ENCODE peak calls at places on chromosomes 5 and 9, in five cellular contexts. One of them, this sample, is unnamed.

GRCh38 chr5:68554566-68555279 is 339.2 kb downstream of the PIK3R1 start:
- DNase-seq in SK-N-SH: peak
- DNase-seq in HepG2: no peak
- DNase-seq in GM12878: no peak
- DNase-seq in GM12892: no peak
- DNase-seq in this sample: no peak

GRCh38 chr5:127906562-127907204 is 176.9 kb upstream of the SLC12A2 start:
- DNase-seq in GM12878: no peak
- DNase-seq in HepG2: no peak
- DNase-seq in GM12892: no peak
- DNase-seq in SK-N-SH: no peak
- DNase-seq in this sample: no peak

GRCh38 chr5:179801304-179802206 is 5.1 kb downstream of the MGAT4B start:
- DNase-seq in GM12892: peak
- DNase-seq in GM12878: no peak
- DNase-seq in SK-N-SH: peak
- DNase-seq in HepG2: peak
- DNase-seq in this sample: peak

GRCh38 chr9:21970800-21971620 is 23.2 kb downstream of the CDKN2A start:
- DNase-seq in GM12892: no peak
- DNase-seq in SK-N-SH: no peak
- DNase-seq in HepG2: no peak
- DNase-seq in GM12878: no peak
- DNase-seq in this sample: no peak

GRCh38 chr9:127955294-127956015 is 17.8 kb upstream of the DPM2 start:
- DNase-seq in GM12892: peak
- DNase-seq in GM12878: no peak
- DNase-seq in HepG2: peak
- DNase-seq in SK-N-SH: peak
- DNase-seq in this sample: peak

GRCh38 chr9:135243201-135244190 is 156.0 kb downstream of the OLFM1 start:
- DNase-seq in HepG2: no peak
- DNase-seq in GM12892: no peak
- DNase-seq in GM12878: no peak
- DNase-seq in SK-N-SH: no peak
- DNase-seq in this sample: no peak

GRCh38 chr5:94992325-94992724 is 292.6 kb downstream of the MCTP1 start:
- DNase-seq in GM12878: no peak
- DNase-seq in GM12892: no peak
- DNase-seq in SK-N-SH: no peak
- DNase-seq in HepG2: no peak
- DNase-seq in this sample: no peak

GRCh38 chr9:127300886-127301447 is 36.4 kb downstream of the GARNL3 start:
- DNase-seq in GM12892: no peak
- DNase-seq in GM12878: no peak
- DNase-seq in HepG2: no peak
- DNase-seq in SK-N-SH: no peak
- DNase-seq in this sample: peak

GRCh38 chr9:26833792-26834191 is 58.8 kb downstream of the CAAP1 start:
- DNase-seq in HepG2: no peak
- DNase-seq in SK-N-SH: no peak
- DNase-seq in GM12878: no peak
- DNase-seq in GM12892: no peak
- DNase-seq in this sample: no peak

GRCh38 chr9:69004836-69005235 is 9.1 kb downstream of the PRKACG start:
- DNase-seq in SK-N-SH: no peak
- DNase-seq in GM12878: no peak
- DNase-seq in HepG2: no peak
- DNase-seq in GM12892: no peak
- DNase-seq in this sample: no peak

GRCh38 chr9:124835026-124835501 is 18.2 kb upstream of the WDR38 start:
- DNase-seq in HepG2: peak
- DNase-seq in GM12878: no peak
- DNase-seq in GM12892: no peak
- DNase-seq in SK-N-SH: peak
- DNase-seq in this sample: no peak

GRCh38 chr9:79256691-79257213 is 315.0 kb upstream of the TLE4 start:
- DNase-seq in GM12892: no peak
- DNase-seq in GM12878: no peak
- DNase-seq in HepG2: no peak
- DNase-seq in SK-N-SH: no peak
- DNase-seq in this sample: no peak

GRCh38 chr5:154486427-154486866 is 8.4 kb upstream of the HAND1 start:
- DNase-seq in GM12878: no peak
- DNase-seq in GM12892: no peak
- DNase-seq in SK-N-SH: peak
- DNase-seq in HepG2: no peak
- DNase-seq in this sample: no peak
- TF ChIP-seq TAF1 in GM12878: no peak
- TF ChIP-seq TAF1 in GM12892: no peak
- TF ChIP-seq TAF1 in SK-N-SH: no peak
- TF ChIP-seq TAF1 in HepG2: no peak
- TF ChIP-seq TAF1 in this sample: no peak

GRCh38 chr9:133558191-133559126 is 24.0 kb downstream of the ADAMTSL2 start:
- DNase-seq in GM12878: peak
- DNase-seq in HepG2: peak
- DNase-seq in GM12892: peak
- DNase-seq in SK-N-SH: peak
- DNase-seq in this sample: peak
- TF ChIP-seq POLR2AphosphoS5 in GM12878: no peak
- TF ChIP-seq POLR2AphosphoS5 in HepG2: no peak
- TF ChIP-seq POLR2AphosphoS5 in GM12892: no peak
- TF ChIP-seq POLR2AphosphoS5 in SK-N-SH: peak
- TF ChIP-seq POLR2AphosphoS5 in this sample: no peak

GRCh38 chr9:113560621-113560915 is 97.0 kb downstream of the RGS3 start:
- DNase-seq in SK-N-SH: no peak
- DNase-seq in GM12892: no peak
- DNase-seq in GM12878: no peak
- DNase-seq in HepG2: no peak
- DNase-seq in this sample: no peak
- TF ChIP-seq TAF1 in SK-N-SH: no peak
- TF ChIP-seq TAF1 in GM12892: no peak
- TF ChIP-seq TAF1 in GM12878: no peak
- TF ChIP-seq TAF1 in HepG2: no peak
- TF ChIP-seq TAF1 in this sample: no peak

GRCh38 chr5:87412417-87413115 is at the start of gene CCNH:
- DNase-seq in SK-N-SH: peak
- DNase-seq in GM12878: peak
- DNase-seq in GM12892: peak
- DNase-seq in HepG2: peak
- DNase-seq in this sample: peak
- TF ChIP-seq POLR2AphosphoS5 in SK-N-SH: peak
- TF ChIP-seq POLR2AphosphoS5 in GM12878: peak
- TF ChIP-seq POLR2AphosphoS5 in GM12892: peak
- TF ChIP-seq POLR2AphosphoS5 in HepG2: peak
- TF ChIP-seq POLR2AphosphoS5 in this sample: peak

GRCh38 chr9:131502781-131503625 is at the start of gene POMT1:
- DNase-seq in SK-N-SH: peak
- DNase-seq in HepG2: peak
- DNase-seq in GM12892: peak
- DNase-seq in GM12878: peak
- DNase-seq in this sample: peak

GRCh38 chr9:131500939-131501541 is 1.7 kb upstream of the POMT1 start:
- DNase-seq in GM12878: no peak
- DNase-seq in SK-N-SH: no peak
- DNase-seq in GM12892: no peak
- DNase-seq in HepG2: no peak
- DNase-seq in this sample: no peak

GRCh38 chr9:131500377-131500776 is 2.3 kb upstream of the POMT1 start:
- DNase-seq in HepG2: no peak
- DNase-seq in SK-N-SH: no peak
- DNase-seq in GM12892: no peak
- DNase-seq in GM12878: no peak
- DNase-seq in this sample: no peak

GRCh38 chr9:131505012-131505411 is 2.3 kb downstream of the POMT1 start:
- DNase-seq in HepG2: no peak
- DNase-seq in SK-N-SH: no peak
- DNase-seq in GM12878: no peak
- DNase-seq in GM12892: no peak
- DNase-seq in this sample: no peak

GRCh38 chr9:131503626-131504465 is 1.1 kb downstream of the POMT1 start:
- DNase-seq in HepG2: peak
- DNase-seq in GM12892: peak
- DNase-seq in SK-N-SH: peak
- DNase-seq in GM12878: no peak
- DNase-seq in this sample: no peak
- TF ChIP-seq TAF1 in HepG2: no peak
- TF ChIP-seq TAF1 in GM12892: no peak
- TF ChIP-seq TAF1 in SK-N-SH: no peak
- TF ChIP-seq TAF1 in GM12878: no peak
- TF ChIP-seq TAF1 in this sample: no peak

DNA sequence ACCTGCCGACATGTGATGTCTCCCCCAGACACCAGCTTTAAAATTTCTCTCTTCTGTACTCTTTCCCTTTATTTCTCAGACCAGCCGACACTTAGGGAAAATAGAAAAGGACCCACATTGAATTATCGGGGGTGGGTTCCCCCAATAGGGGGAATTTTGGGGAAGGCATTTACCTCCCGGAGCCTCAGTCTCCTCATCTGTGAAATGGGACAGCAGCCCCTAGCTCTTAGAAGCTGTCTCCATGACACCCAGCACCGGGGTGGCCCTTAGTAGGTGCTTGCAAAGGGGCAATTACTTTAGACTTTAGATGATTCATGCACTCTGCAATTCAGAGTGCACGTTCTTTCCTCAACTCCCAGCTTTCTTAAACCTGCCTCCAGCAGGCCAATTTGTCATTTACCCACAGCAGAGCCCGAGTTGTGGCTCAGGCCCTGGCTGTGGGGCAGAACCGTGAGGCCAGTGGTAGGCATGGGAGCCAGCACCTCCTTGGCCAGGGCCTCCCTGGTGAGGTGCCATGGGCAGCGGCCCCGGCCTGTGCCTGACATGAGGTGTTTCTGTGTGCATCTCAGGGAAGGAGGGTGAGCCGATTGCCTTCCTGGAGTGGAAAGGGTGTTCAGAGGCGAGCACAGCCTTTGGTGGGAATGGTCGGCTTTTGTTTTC is 51.7 kb downstream of the SH3PXD2B start:
- DNase-seq in GM12892: no peak
- DNase-seq in GM12878: no peak
- DNase-seq in SK-N-SH: no peak
- DNase-seq in HepG2: no peak
- DNase-seq in this sample: no peak
- TF ChIP-seq POLR2AphosphoS5 in GM12892: no peak
- TF ChIP-seq POLR2AphosphoS5 in GM12878: no peak
- TF ChIP-seq POLR2AphosphoS5 in SK-N-SH: no peak
- TF ChIP-seq POLR2AphosphoS5 in HepG2: no peak
- TF ChIP-seq POLR2AphosphoS5 in this sample: no peak

GRCh38 chr5:111074244-111074643 is 2.7 kb downstream of the TSLP start:
- DNase-seq in SK-N-SH: no peak
- DNase-seq in HepG2: no peak
- DNase-seq in GM12878: no peak
- DNase-seq in GM12892: no peak
- DNase-seq in this sample: no peak
- TF ChIP-seq TAF1 in SK-N-SH: no peak
- TF ChIP-seq TAF1 in HepG2: no peak
- TF ChIP-seq TAF1 in GM12878: no peak
- TF ChIP-seq TAF1 in GM12892: no peak
- TF ChIP-seq TAF1 in this sample: no peak

GRCh38 chr5:119063579-119064379 is 7.1 kb upstream of the DMXL1 start:
- DNase-seq in SK-N-SH: no peak
- DNase-seq in GM12878: no peak
- DNase-seq in HepG2: peak
- DNase-seq in GM12892: no peak
- DNase-seq in this sample: no peak
- TF ChIP-seq POLR2AphosphoS5 in SK-N-SH: no peak
- TF ChIP-seq POLR2AphosphoS5 in GM12878: no peak
- TF ChIP-seq POLR2AphosphoS5 in HepG2: no peak
- TF ChIP-seq POLR2AphosphoS5 in GM12892: no peak
- TF ChIP-seq POLR2AphosphoS5 in this sample: no peak

GRCh38 chr9:110140276-110140675 is 67.7 kb downstream of the C9orf152 start:
- DNase-seq in GM12878: no peak
- DNase-seq in GM12892: no peak
- DNase-seq in HepG2: no peak
- DNase-seq in SK-N-SH: no peak
- DNase-seq in this sample: no peak
- TF ChIP-seq TAF1 in GM12878: no peak
- TF ChIP-seq TAF1 in GM12892: no peak
- TF ChIP-seq TAF1 in HepG2: no peak
- TF ChIP-seq TAF1 in SK-N-SH: no peak
- TF ChIP-seq TAF1 in this sample: no peak

This sample was measured in GM12891.